ENCODE peak calls at places on chromosomes 2 and 18, in four cellular contexts. I is HCT116, L is SK-N-SH, A is K562. W is an unnamed sample. For H3K4me1, the result is how much of the 10 kb centered on the place peaks cover.

GRCh38 chr2:157900203-157900602 is 24.1 kb upstream of the ACVR1 start:
- DNase-seq in I (no peak), L (no peak), A (no peak), W (no peak)

GRCh38 chr18:5868218-5868904 is 27.0 kb downstream of the TMEM200C start:
- DNase-seq in I (no peak), L (peak), A (peak), W (peak)

GRCh38 chr2:196277002-196277401 is 105.6 kb upstream of the STK17B start:
- DNase-seq in I (no peak), L (no peak), A (peak), W (peak)

GRCh38 chr2:133674433-133675331 is 106.4 kb upstream of the NCKAP5 start:
- DNase-seq in I (no peak), L (no peak), A (no peak), W (peak)

GRCh38 chr2:109371481-109372170 is 242.1 kb downstream of the SEPTIN10 start:
- DNase-seq in I (no peak), L (no peak), A (no peak), W (no peak)

GRCh38 chr2:227471924-227472264 is at the start of gene AGFG1:
- DNase-seq in I (peak), L (peak), A (peak), W (peak)

GRCh38 chr2:239245872-239246701 is 154.7 kb downstream of the HDAC4 start:
- DNase-seq in I (no peak), L (peak), A (no peak), W (no peak)

GRCh38 chr2:218217366-218218309 is 649 bp downstream of the ARPC2 start:
- DNase-seq in I (no peak), L (peak), A (no peak), W (peak)

GRCh38 chr18:3458952-3459853 is 9.2 kb downstream of the TGIF1 start:
- DNase-seq in I (no peak), L (no peak), A (no peak), W (peak)

GRCh38 chr2:197615033-197615652 is 60.2 kb downstream of the RFTN2 start:
- DNase-seq in I (peak), L (no peak), A (no peak), W (no peak)

GRCh38 chr2:205776139-205776538 is 93.8 kb downstream of the NRP2 start:
- DNase-seq in I (peak), L (peak), A (peak), W (no peak)

GRCh38 chr2:233440714-233441113 is 86.4 kb downstream of the DGKD start:
- DNase-seq in I (no peak), L (no peak), A (no peak), W (no peak)

GRCh38 chr2:120825370-120826259 is 89.9 kb downstream of the GLI2 start:
- DNase-seq in I (no peak), L (peak), A (no peak), W (no peak)

GRCh38 chr2:120822908-120823307 is 87.2 kb downstream of the GLI2 start:
- DNase-seq in I (no peak), L (no peak), A (no peak), W (no peak)

GRCh38 chr2:120823551-120823950 is 87.9 kb downstream of the GLI2 start:
- DNase-seq in I (no peak), L (no peak), A (no peak), W (no peak)

GRCh38 chr2:120826260-120826648 is 90.6 kb downstream of the GLI2 start:
- DNase-seq in I (no peak), L (peak), A (no peak), W (no peak)

GRCh38 chr2:120824246-120824645 is 88.6 kb downstream of the GLI2 start:
- DNase-seq in I (no peak), L (no peak), A (no peak), W (no peak)
- H3K4me1 ChIP-seq in I (under half), L (under half), A (under half), W (under half)

GRCh38 chr18:54267688-54268087 is 1.6 kb upstream of the POLI start:
- DNase-seq in I (no peak), L (no peak), A (no peak), W (no peak)

DNA sequence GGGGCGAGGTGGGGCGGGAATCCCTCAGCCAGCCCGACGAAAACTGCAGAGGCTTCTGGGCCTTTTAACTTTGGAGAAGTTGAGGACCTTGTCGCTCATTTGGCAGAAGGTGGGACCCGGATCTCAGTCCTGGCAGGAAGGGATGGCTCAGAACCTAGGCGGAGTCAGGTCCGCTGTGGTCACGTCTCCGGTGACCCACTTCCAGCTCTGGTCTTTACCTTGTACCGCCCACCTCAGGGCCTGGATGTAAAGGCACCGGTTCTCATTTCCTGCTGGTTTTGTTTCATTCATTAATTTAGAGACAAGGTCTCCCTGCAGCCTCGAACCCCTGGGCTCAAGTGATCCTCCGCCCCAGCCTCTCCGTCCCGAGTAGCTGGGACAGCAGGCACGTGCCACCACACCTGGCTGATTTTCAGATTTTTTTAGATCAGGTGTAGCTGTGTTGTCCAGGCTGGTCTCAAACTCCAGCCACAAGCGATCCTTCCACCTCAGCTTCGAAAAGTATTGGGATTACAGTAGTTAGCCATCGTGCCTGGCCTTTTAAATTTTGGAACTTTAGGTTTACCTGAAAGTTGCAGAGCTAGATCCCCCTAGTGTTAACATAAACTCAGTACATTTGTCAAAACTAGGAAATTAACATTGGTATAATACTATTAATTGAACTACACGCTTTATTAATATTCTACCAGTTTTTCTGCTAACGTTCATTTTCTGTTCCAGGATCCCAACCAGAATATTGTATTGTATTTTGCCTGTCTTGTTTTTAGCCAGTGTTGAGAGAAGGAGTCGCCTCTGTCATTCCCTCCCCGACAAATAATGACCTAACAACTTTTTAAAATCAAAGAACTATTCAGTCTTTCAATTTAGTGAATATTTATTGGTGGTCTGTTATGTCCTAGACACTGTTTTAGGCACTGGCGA is 867 bp downstream of the POLI start:
- DNase-seq in I (peak), L (peak), A (no peak), W (peak)
- TF ChIP-seq CTCF in I (peak), L (peak), A (no peak), W (peak)

GRCh38 chr2:139946690-139947089 is 1166.5 kb upstream of the NXPH2 start:
- DNase-seq in I (peak), L (peak), A (no peak), W (peak)
- TF ChIP-seq POLR2AphosphoS5 in I (no peak), L (no peak), A (no peak), W (no peak)

DNA sequence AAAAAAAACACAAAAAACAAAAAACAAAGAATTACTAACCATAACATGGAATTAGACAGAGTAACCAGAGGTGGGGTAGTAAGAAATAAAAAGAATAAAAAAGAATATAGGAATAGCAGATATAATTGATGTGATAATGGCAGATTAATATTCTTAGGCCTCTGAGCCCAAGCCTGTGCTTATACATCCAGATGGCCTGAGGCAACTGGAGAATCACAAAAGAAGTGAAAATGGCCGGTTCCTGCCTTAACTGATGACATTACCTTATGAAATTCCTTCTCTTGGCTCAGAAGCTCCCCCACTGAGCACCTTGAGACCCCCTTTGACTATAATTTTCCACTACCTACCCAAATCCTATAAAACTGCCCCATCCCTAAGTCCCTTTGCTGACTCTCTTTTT is 95.1 kb upstream of the MSH6 start:
- DNase-seq in I (no peak), L (no peak), A (no peak), W (no peak)
- H3K4me1 ChIP-seq in I (under half), L (under half), A (under half), W (under half)

DNA sequence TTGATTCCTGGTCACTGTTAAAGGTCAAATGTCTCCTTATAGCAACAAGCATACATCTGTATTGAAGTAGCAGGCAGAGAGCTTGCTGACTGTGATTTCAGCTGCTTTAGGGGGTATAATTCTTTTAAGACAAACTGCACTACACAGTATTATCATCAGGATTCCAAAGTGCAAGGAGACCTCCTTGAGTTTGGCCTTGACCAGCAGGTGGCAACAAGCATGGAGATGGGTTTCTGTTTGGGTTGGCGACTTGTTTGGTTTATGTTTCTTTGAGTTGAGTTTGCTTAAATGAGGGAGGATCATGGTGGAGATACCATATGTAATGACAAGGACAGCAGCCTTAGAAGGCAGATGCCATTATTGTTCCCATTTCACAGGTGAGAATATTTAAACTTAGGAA is 681.0 kb upstream of the ID2 start:
- DNase-seq in I (no peak), L (no peak), A (no peak), W (no peak)
- TF ChIP-seq CTCF in I (no peak), L (peak), A (peak), W (no peak)